ENCODE peak calls at places on chromosomes 3 and 15, in ten cellular contexts. One of them, this sample, is unnamed.

GRCh38 chr15:78715930-78716329 is 74.9 kb upstream of the CHRNB4 start:
- DNase-seq in AG08395: no peak
- DNase-seq in NCI-H226: peak; percentile 96
- DNase-seq in ovary: no peak
- DNase-seq in AG08396: no peak
- DNase-seq in PC-9: no peak
- DNase-seq in activated CD4-positive, alpha-beta T cell treated with anti-CD3 and anti-CD28 coated beads, Interleukin-2, amount 50 U/mL, for 1 hour: no peak
- DNase-seq in astrocyte of the spinal cord: peak; percentile 58
- DNase-seq in GM20000: no peak
- DNase-seq in EL: peak; percentile 68
- DNase-seq in this sample: peak; percentile 78

GRCh38 chr3:11291808-11292207 is 19.6 kb downstream of the ATG7 start:
- DNase-seq in AG08395: no peak
- DNase-seq in NCI-H226: no peak
- DNase-seq in ovary: no peak
- DNase-seq in AG08396: no peak
- DNase-seq in PC-9: peak; percentile 49
- DNase-seq in activated CD4-positive, alpha-beta T cell treated with anti-CD3 and anti-CD28 coated beads, Interleukin-2, amount 50 U/mL, for 1 hour: no peak
- DNase-seq in astrocyte of the spinal cord: no peak
- DNase-seq in GM20000: no peak
- DNase-seq in EL: no peak
- DNase-seq in this sample: no peak

GRCh38 chr3:149382518-149382917 is 5.1 kb upstream of the TM4SF1 start:
- DNase-seq in AG08395: no peak
- DNase-seq in NCI-H226: no peak
- DNase-seq in ovary: no peak
- DNase-seq in AG08396: no peak
- DNase-seq in PC-9: no peak
- DNase-seq in activated CD4-positive, alpha-beta T cell treated with anti-CD3 and anti-CD28 coated beads, Interleukin-2, amount 50 U/mL, for 1 hour: no peak
- DNase-seq in astrocyte of the spinal cord: no peak
- DNase-seq in GM20000: no peak
- DNase-seq in EL: no peak
- DNase-seq in this sample: no peak

GRCh38 chr3:188918086-188918485 is 253.7 kb upstream of the TPRG1 start:
- DNase-seq in AG08395: no peak
- DNase-seq in NCI-H226: peak; percentile 68
- DNase-seq in ovary: no peak
- DNase-seq in AG08396: no peak
- DNase-seq in PC-9: no peak
- DNase-seq in activated CD4-positive, alpha-beta T cell treated with anti-CD3 and anti-CD28 coated beads, Interleukin-2, amount 50 U/mL, for 1 hour: no peak
- DNase-seq in astrocyte of the spinal cord: no peak
- DNase-seq in GM20000: no peak
- DNase-seq in EL: no peak
- DNase-seq in this sample: no peak

GRCh38 chr3:177460100-177460499 is 262.8 kb upstream of the TBL1XR1 start:
- DNase-seq in AG08395: no peak
- DNase-seq in NCI-H226: no peak
- DNase-seq in ovary: no peak
- DNase-seq in AG08396: no peak
- DNase-seq in PC-9: no peak
- DNase-seq in activated CD4-positive, alpha-beta T cell treated with anti-CD3 and anti-CD28 coated beads, Interleukin-2, amount 50 U/mL, for 1 hour: no peak
- DNase-seq in astrocyte of the spinal cord: no peak
- DNase-seq in GM20000: no peak
- DNase-seq in EL: no peak
- DNase-seq in this sample: no peak

GRCh38 chr15:76358453-76358852 is 21.9 kb downstream of the ISL2 start:
- DNase-seq in AG08395: no peak
- DNase-seq in NCI-H226: no peak
- DNase-seq in ovary: no peak
- DNase-seq in AG08396: no peak
- DNase-seq in PC-9: no peak
- DNase-seq in activated CD4-positive, alpha-beta T cell treated with anti-CD3 and anti-CD28 coated beads, Interleukin-2, amount 50 U/mL, for 1 hour: no peak
- DNase-seq in astrocyte of the spinal cord: no peak
- DNase-seq in GM20000: no peak
- DNase-seq in EL: no peak
- DNase-seq in this sample: no peak

GRCh38 chr15:91625506-91625905 is 228.0 kb upstream of the SLCO3A1 start:
- DNase-seq in AG08395: no peak
- DNase-seq in NCI-H226: no peak
- DNase-seq in ovary: no peak
- DNase-seq in AG08396: no peak
- DNase-seq in PC-9: peak; percentile 60
- DNase-seq in activated CD4-positive, alpha-beta T cell treated with anti-CD3 and anti-CD28 coated beads, Interleukin-2, amount 50 U/mL, for 1 hour: no peak
- DNase-seq in astrocyte of the spinal cord: no peak
- DNase-seq in GM20000: no peak
- DNase-seq in EL: no peak
- DNase-seq in this sample: no peak

GRCh38 chr3:31196881-31197364 is 302.5 kb upstream of the GADL1 start:
- DNase-seq in AG08395: peak; percentile 82
- DNase-seq in NCI-H226: peak; percentile 52
- DNase-seq in ovary: peak; percentile 61
- DNase-seq in AG08396: peak; percentile 41
- DNase-seq in PC-9: no peak
- DNase-seq in activated CD4-positive, alpha-beta T cell treated with anti-CD3 and anti-CD28 coated beads, Interleukin-2, amount 50 U/mL, for 1 hour: no peak
- DNase-seq in astrocyte of the spinal cord: peak; percentile 74
- DNase-seq in GM20000: no peak
- DNase-seq in EL: peak; percentile 79
- DNase-seq in this sample: peak; percentile 13

GRCh38 chr3:148847351-148847750 is 17.7 kb upstream of the CPA3 start:
- DNase-seq in AG08395: peak; percentile 24
- DNase-seq in NCI-H226: no peak
- DNase-seq in ovary: no peak
- DNase-seq in AG08396: no peak
- DNase-seq in PC-9: no peak
- DNase-seq in activated CD4-positive, alpha-beta T cell treated with anti-CD3 and anti-CD28 coated beads, Interleukin-2, amount 50 U/mL, for 1 hour: no peak
- DNase-seq in astrocyte of the spinal cord: peak; percentile 44
- DNase-seq in GM20000: no peak
- DNase-seq in EL: peak; percentile 25
- DNase-seq in this sample: peak; percentile 18

GRCh38 chr3:53844262-53845102 is 1.7 kb downstream of the CHDH start:
- DNase-seq in AG08395: no peak
- DNase-seq in NCI-H226: no peak
- DNase-seq in ovary: no peak
- DNase-seq in AG08396: no peak
- DNase-seq in PC-9: no peak
- DNase-seq in activated CD4-positive, alpha-beta T cell treated with anti-CD3 and anti-CD28 coated beads, Interleukin-2, amount 50 U/mL, for 1 hour: no peak
- DNase-seq in astrocyte of the spinal cord: no peak
- DNase-seq in GM20000: no peak
- DNase-seq in EL: no peak
- DNase-seq in this sample: no peak

GRCh38 chr15:63145426-63145825 is 11.9 kb downstream of the RPS27L start:
- DNase-seq in AG08395: no peak
- DNase-seq in NCI-H226: no peak
- DNase-seq in ovary: no peak
- DNase-seq in AG08396: no peak
- DNase-seq in PC-9: no peak
- DNase-seq in activated CD4-positive, alpha-beta T cell treated with anti-CD3 and anti-CD28 coated beads, Interleukin-2, amount 50 U/mL, for 1 hour: no peak
- DNase-seq in astrocyte of the spinal cord: no peak
- DNase-seq in GM20000: no peak
- DNase-seq in EL: no peak
- DNase-seq in this sample: no peak

This sample was measured in foreskin fibroblast.